ENCODE peak calls at places on chromosome 6, in eight cellular contexts. U, T, J, Q, B, C, R and N are unnamed samples.

GRCh38 chr6:143196525-143197225 is 136.0 kb downstream of the AIG1 start:
- DNase-seq in U (no peak), T (no peak), J (no peak), Q (no peak), B (peak), C (no peak), R (no peak), N (no peak)

GRCh38 chr6:169933839-169934698 is 182.6 kb downstream of the ERMARD start:
- DNase-seq in U (no peak), T (no peak), J (no peak), Q (no peak), B (peak), C (peak), R (no peak), N (no peak)

GRCh38 chr6:148316308-148316707 is 26.3 kb upstream of the SASH1 start:
- DNase-seq in U (no peak), T (no peak), J (no peak), Q (no peak), B (no peak), C (no peak), R (no peak), N (no peak)

GRCh38 chr6:112096901-112097300 is 9.5 kb downstream of the FAM229B start:
- DNase-seq in U (no peak), T (no peak), J (no peak), Q (no peak), B (no peak), C (no peak), R (no peak), N (no peak)

GRCh38 chr6:164040994-164041393 is 626.5 kb downstream of the QKI start:
- DNase-seq in U (no peak), T (no peak), J (no peak), Q (no peak), B (no peak), C (no peak), R (no peak), N (no peak)

GRCh38 chr6:32167154-32167760 is 2.9 kb downstream of the EGFL8 start:
- DNase-seq in U (no peak), T (no peak), J (no peak), Q (no peak), B (no peak), C (no peak), R (no peak), N (no peak)

GRCh38 chr6:11766589-11767450 is 11.8 kb downstream of the ADTRP start:
- DNase-seq in U (no peak), T (peak), J (no peak), Q (peak), B (peak), C (peak), R (no peak), N (no peak)

GRCh38 chr6:291148-291696 is 1.1 kb upstream of the DUSP22 start:
- DNase-seq in U (no peak), T (no peak), J (no peak), Q (peak), B (no peak), C (peak), R (no peak), N (no peak)

GRCh38 chr6:147675281-147675680 is 166.8 kb downstream of the SAMD5 start:
- DNase-seq in U (no peak), T (no peak), J (no peak), Q (no peak), B (no peak), C (peak), R (no peak), N (no peak)

GRCh38 chr6:1137849-1138248 is 174.0 kb upstream of the FOXQ1 start:
- DNase-seq in U (no peak), T (no peak), J (no peak), Q (no peak), B (no peak), C (no peak), R (no peak), N (no peak)

GRCh38 chr6:1178590-1178989 is 133.3 kb upstream of the FOXQ1 start:
- DNase-seq in U (no peak), T (no peak), J (no peak), Q (no peak), B (no peak), C (no peak), R (no peak), N (no peak)

GRCh38 chr6:156175971-156176421 is 601.2 kb upstream of the ARID1B start:
- DNase-seq in U (peak), T (peak), J (no peak), Q (no peak), B (no peak), C (no peak), R (no peak), N (peak)

GRCh38 chr6:121614115-121614514 is 178.7 kb downstream of the GJA1 start:
- DNase-seq in U (no peak), T (no peak), J (no peak), Q (no peak), B (no peak), C (peak), R (no peak), N (no peak)

GRCh38 chr6:116564921-116565872 is 6.1 kb upstream of the RWDD1 start:
- DNase-seq in U (peak), T (no peak), J (no peak), Q (no peak), B (no peak), C (peak), R (no peak), N (no peak)

GRCh38 chr6:11650297-11650696 is 112.7 kb downstream of the TMEM170B start:
- DNase-seq in U (no peak), T (no peak), J (no peak), Q (peak), B (peak), C (peak), R (no peak), N (no peak)

GRCh38 chr6:170292111-170292777 is 1.4 kb upstream of the DLL1 start:
- DNase-seq in U (no peak), T (no peak), J (no peak), Q (no peak), B (no peak), C (no peak), R (no peak), N (no peak)